ENCODE peak calls at places on chromosomes 1 and 21, in four cellular contexts. K, W, I and L are unnamed samples.

GRCh38 chr1:229557214-229557850 is 1.2 kb downstream of the ABCB10 start:
- DNase-seq in I (no peak), W (peak; percentile 46), K (peak; percentile 15), L (no peak)

GRCh38 chr1:169588785-169589485 is 2.7 kb upstream of the F5 start:
- DNase-seq in W (no peak), K (peak; percentile 39), I (no peak), L (no peak)

GRCh38 chr1:182051938-182052337 is 9.6 kb downstream of the ZNF648 start:
- DNase-seq in W (no peak), I (no peak), K (no peak), L (no peak)

GRCh38 chr21:15058718-15059316 is 6.0 kb downstream of the NRIP1 start:
- DNase-seq in K (no peak), I (no peak), W (peak; percentile 66), L (no peak)

GRCh38 chr1:1629430-1630190 is 2.4 kb upstream of the MMP23B start:
- DNase-seq in I (no peak), W (no peak), K (no peak), L (no peak)

GRCh38 chr1:7768583-7768982 is 2.5 kb upstream of the VAMP3 start:
- DNase-seq in K (no peak), W (no peak), I (no peak), L (no peak)

GRCh38 chr1:46410156-46411009 is 16.3 kb downstream of the FAAH start:
- DNase-seq in W (no peak), K (no peak), I (no peak), L (no peak)

GRCh38 chr1:61052393-61053280 is 29.7 kb upstream of the NFIA start:
- DNase-seq in K (no peak), W (peak; percentile 58), I (no peak), L (no peak)

GRCh38 chr1:96388421-96389310 is 332.9 kb upstream of the PTBP2 start:
- DNase-seq in K (no peak), W (no peak), I (no peak), L (no peak)

GRCh38 chr21:33949516-33950424 is 34.2 kb upstream of the ATP5PO start:
- DNase-seq in I (peak; percentile 76), K (no peak), W (no peak), L (no peak)

GRCh38 chr1:62882161-62882560 is 98.2 kb downstream of the ATG4C start:
- DNase-seq in I (no peak), W (no peak), K (peak; percentile 12), L (no peak)

GRCh38 chr21:28419811-28420210 is 572.9 kb downstream of the LTN1 start:
- DNase-seq in W (no peak), K (no peak), I (no peak), L (no peak)

GRCh38 chr1:17866451-17867029 is 111.4 kb downstream of the ACTL8 start:
- DNase-seq in K (no peak), I (no peak), W (no peak), L (no peak)

GRCh38 chr1:29282924-29283803 is 46.8 kb downstream of the PTPRU start:
- DNase-seq in K (peak; percentile 17), W (peak; percentile 97), I (no peak), L (peak; percentile 96)

GRCh38 chr1:154344977-154345837 is 19.9 kb downstream of the ATP8B2 start:
- DNase-seq in W (peak; percentile 86), I (no peak), K (peak; percentile 44), L (peak; percentile 75)

GRCh38 chr1:44947060-44947773 is 39.2 kb downstream of the EIF2B3 start:
- DNase-seq in K (no peak), W (no peak), I (no peak), L (no peak)

GRCh38 chr21:34195365-34195764 is 122.0 kb downstream of the MRPS6 start:
- DNase-seq in K (no peak), W (no peak), I (no peak), L (no peak)

GRCh38 chr1:16137890-16138467 is 17.9 kb downstream of the EPHA2 start:
- DNase-seq in K (no peak), I (no peak), W (no peak), L (no peak)

GRCh38 chr1:58815680-58816071 is 31.8 kb upstream of the JUN start:
- DNase-seq in W (peak; percentile 27), I (no peak), K (peak; percentile 60), L (peak; percentile 53)
- TF ChIP-seq TARDBP in W (no peak), I (no peak), K (no peak), L (no peak)

GRCh38 chr1:244639561-244639960 is 13.4 kb upstream of the DESI2 start:
- DNase-seq in K (no peak), I (no peak), W (no peak), L (no peak)

GRCh38 chr1:244642526-244642925 is 10.4 kb upstream of the DESI2 start:
- DNase-seq in W (no peak), K (no peak), I (no peak), L (no peak)

GRCh38 chr1:244636488-244637259 is 16.3 kb upstream of the DESI2 start:
- DNase-seq in I (no peak), W (no peak), K (no peak), L (no peak)

GRCh38 chr1:244642988-244643387 is 9.9 kb upstream of the DESI2 start:
- DNase-seq in W (no peak), K (no peak), I (no peak), L (no peak)

DNA sequence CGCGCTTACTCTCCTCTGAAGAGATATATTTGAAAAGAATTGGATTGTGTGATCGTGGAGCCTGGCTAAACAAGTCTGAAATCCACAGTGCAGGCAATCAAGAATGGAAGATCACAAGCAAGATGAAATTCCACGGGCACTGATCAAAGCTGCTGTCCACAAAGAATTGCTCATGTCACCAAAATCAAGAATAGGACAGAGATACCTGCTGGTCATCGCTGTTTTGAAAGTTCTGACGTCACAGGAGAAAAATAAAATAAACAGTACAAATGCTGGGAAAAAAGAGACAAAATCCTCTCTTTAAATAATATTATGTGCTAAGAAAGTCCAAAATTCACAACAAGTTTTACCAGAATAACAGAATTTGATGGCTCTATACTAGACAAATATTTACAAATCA is 12.0 kb upstream of the DESI2 start:
- DNase-seq in W (no peak), K (no peak), I (no peak), L (no peak)
- TF ChIP-seq TARDBP in W (no peak), K (no peak), I (no peak), L (no peak)

GRCh38 chr1:184973308-184974085 is 811 bp downstream of the NIBAN1 start:
- DNase-seq in K (no peak), W (peak; percentile 79), I (peak; percentile 56), L (peak; percentile 56)
- TF ChIP-seq TARDBP in K (no peak), W (peak; percentile 6), I (no peak), L (no peak)

DNA sequence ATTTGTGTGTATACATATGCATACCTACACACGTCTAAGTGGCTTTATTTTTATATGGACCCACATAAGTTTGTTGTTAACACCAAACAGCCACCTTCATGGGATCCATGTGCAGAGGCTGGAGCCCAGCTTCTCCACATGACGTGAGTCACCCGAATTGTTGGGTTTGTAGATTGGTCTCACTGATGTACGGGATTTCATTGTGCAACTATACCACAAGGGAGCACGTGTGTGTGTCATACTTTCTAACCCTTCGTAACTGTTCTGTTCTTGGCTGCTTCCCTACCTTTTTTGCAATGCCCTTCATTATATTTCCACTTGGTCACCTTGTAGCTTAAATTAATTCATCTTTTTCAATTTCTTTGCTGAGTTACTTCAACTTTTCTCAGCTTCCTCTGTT is 21.0 kb downstream of the SPRTN start:
- DNase-seq in W (peak; percentile 14), K (no peak), I (no peak), L (no peak)
- TF ChIP-seq TARDBP in W (no peak), K (no peak), I (no peak), L (no peak)

GRCh38 chr1:149933208-149933607 is 3.5 kb downstream of the MTMR11 start:
- DNase-seq in I (no peak), W (no peak), K (no peak), L (no peak)
- TF ChIP-seq TARDBP in I (no peak), W (no peak), K (no peak), L (no peak)

DNA sequence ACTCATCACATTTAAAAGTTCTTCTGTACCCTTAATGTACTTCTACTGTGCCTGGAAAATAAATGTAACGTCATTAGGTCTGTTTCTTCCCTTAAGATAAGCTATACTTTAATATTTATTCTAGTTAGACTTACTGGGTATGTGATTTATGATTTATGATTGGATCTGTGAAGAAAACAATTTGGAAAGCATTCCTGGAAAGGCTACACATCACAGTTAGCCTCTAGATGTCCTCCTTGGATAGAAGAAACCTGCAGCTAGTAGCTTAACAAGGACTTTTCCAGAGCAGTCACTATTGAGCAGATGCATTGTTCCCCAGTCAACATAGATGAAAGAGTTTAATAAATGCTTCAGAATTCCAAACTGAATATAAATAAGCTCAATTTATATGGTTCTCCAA is 22.2 kb upstream of the ABL2 start:
- DNase-seq in W (peak; percentile 44), I (no peak), K (peak; percentile 44), L (peak; percentile 54)
- TF ChIP-seq TARDBP in W (no peak), I (no peak), K (no peak), L (no peak)

GRCh38 chr1:225748479-225748878 is 29.1 kb upstream of the SRP9 start:
- DNase-seq in I (no peak), K (no peak), W (no peak), L (no peak)

GRCh38 chr1:225745231-225745630 is 32.4 kb upstream of the SRP9 start:
- DNase-seq in I (no peak), K (no peak), W (no peak), L (no peak)

GRCh38 chr1:225746361-225747179 is 31.1 kb upstream of the SRP9 start:
- DNase-seq in W (no peak), K (peak; percentile 85), I (no peak), L (no peak)

GRCh38 chr1:225749706-225750105 is 27.9 kb upstream of the SRP9 start:
- DNase-seq in I (no peak), W (no peak), K (no peak), L (no peak)

GRCh38 chr1:225747566-225747965 is 30.1 kb upstream of the SRP9 start:
- DNase-seq in W (no peak), I (no peak), K (no peak), L (no peak)
- TF ChIP-seq TARDBP in W (no peak), I (no peak), K (no peak), L (no peak)

GRCh38 chr1:219177363-219177762 is 3.7 kb downstream of the LYPLAL1 start:
- DNase-seq in I (no peak), K (no peak), W (no peak), L (no peak)
- TF ChIP-seq TARDBP in I (no peak), K (no peak), W (no peak), L (no peak)

DNA sequence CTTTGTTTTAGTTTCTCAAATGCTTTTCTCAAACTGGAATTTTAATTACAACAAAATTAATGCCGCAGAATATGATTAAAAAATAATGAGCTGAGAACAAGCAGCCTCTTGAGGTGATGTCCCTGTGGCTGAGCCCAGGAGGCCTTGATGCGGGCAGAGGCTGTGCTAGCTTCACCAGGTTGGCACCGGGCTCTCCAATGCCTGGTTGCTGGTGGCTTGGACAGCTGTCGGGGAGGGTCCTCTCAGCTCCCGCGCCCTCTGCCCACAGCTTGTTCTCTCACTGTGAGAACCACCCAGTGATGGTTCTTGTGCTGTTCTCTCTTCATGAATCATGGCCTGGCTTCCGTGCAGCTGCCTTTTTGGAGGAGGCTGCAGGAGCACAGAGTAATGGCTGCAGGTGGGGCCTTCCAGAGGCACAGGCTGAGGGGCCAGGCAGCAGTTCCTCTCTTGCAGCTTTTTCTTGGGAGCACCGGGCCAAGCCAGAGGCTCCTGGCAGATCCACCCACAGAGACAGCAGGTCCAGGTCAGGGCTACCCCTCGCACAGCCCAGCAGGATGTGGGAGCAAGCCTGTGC is 156.3 kb downstream of the PCBP3 start:
- DNase-seq in W (no peak), I (no peak), K (no peak), L (no peak)
- TF ChIP-seq TARDBP in W (no peak), I (no peak), K (no peak), L (no peak)